ENCODE peak calls at places on chromosomes 7 and 10, in seven cellular contexts. One of them, this sample, is unnamed.

GRCh38 chr7:66060796-66061195 is 14.8 kb upstream of the ASL start:
- DNase-seq in GM12891: no peak
- DNase-seq in transverse colon: no peak
- DNase-seq in HCT116: no peak
- DNase-seq in Panc1: no peak
- DNase-seq in spleen: no peak
- DNase-seq in SK-N-SH: no peak
- DNase-seq in this sample: no peak

GRCh38 chr7:127485482-127485881 is 93.0 kb upstream of the ZNF800 start:
- DNase-seq in SK-N-SH: no peak
- DNase-seq in transverse colon: no peak
- DNase-seq in spleen: no peak
- DNase-seq in HCT116: no peak
- DNase-seq in Panc1: no peak
- DNase-seq in GM12891: no peak
- DNase-seq in this sample: no peak

GRCh38 chr10:116763440-116763839 is 21.1 kb upstream of the HSPA12A start:
- DNase-seq in SK-N-SH: no peak
- DNase-seq in Panc1: no peak
- DNase-seq in transverse colon: no peak
- DNase-seq in GM12891: no peak
- DNase-seq in spleen: peak
- DNase-seq in HCT116: no peak
- DNase-seq in this sample: no peak

GRCh38 chr7:133391220-133391619 is 138.3 kb downstream of the EXOC4 start:
- DNase-seq in spleen: no peak
- DNase-seq in HCT116: no peak
- DNase-seq in GM12891: no peak
- DNase-seq in transverse colon: no peak
- DNase-seq in Panc1: no peak
- DNase-seq in SK-N-SH: no peak
- DNase-seq in this sample: no peak

GRCh38 chr10:104045151-104046089 is 40.3 kb downstream of the COL17A1 start:
- DNase-seq in spleen: no peak
- DNase-seq in Panc1: peak
- DNase-seq in transverse colon: no peak
- DNase-seq in SK-N-SH: peak
- DNase-seq in HCT116: peak
- DNase-seq in GM12891: no peak
- DNase-seq in this sample: no peak

GRCh38 chr7:21066221-21066620 is 279.5 kb upstream of the SP8 start:
- DNase-seq in GM12891: no peak
- DNase-seq in Panc1: no peak
- DNase-seq in spleen: no peak
- DNase-seq in transverse colon: peak
- DNase-seq in HCT116: no peak
- DNase-seq in SK-N-SH: no peak
- DNase-seq in this sample: no peak

GRCh38 chr10:33965795-33966581 is 631.5 kb upstream of the NRP1 start:
- DNase-seq in GM12891: no peak
- DNase-seq in HCT116: no peak
- DNase-seq in Panc1: no peak
- DNase-seq in transverse colon: no peak
- DNase-seq in spleen: no peak
- DNase-seq in SK-N-SH: no peak
- DNase-seq in this sample: no peak

GRCh38 chr10:5283305-5284158 is 81.2 kb upstream of the UCN3 start:
- DNase-seq in transverse colon: peak
- DNase-seq in spleen: no peak
- DNase-seq in HCT116: peak
- DNase-seq in SK-N-SH: peak
- DNase-seq in Panc1: no peak
- DNase-seq in GM12891: no peak
- DNase-seq in this sample: peak

GRCh38 chr7:15916666-15917388 is 230.3 kb upstream of the MEOX2 start:
- DNase-seq in HCT116: no peak
- DNase-seq in transverse colon: no peak
- DNase-seq in Panc1: no peak
- DNase-seq in spleen: no peak
- DNase-seq in GM12891: no peak
- DNase-seq in SK-N-SH: no peak
- DNase-seq in this sample: no peak

GRCh38 chr10:13637303-13637856 is 50.6 kb downstream of the PRPF18 start:
- DNase-seq in Panc1: no peak
- DNase-seq in HCT116: no peak
- DNase-seq in spleen: no peak
- DNase-seq in GM12891: no peak
- DNase-seq in SK-N-SH: no peak
- DNase-seq in transverse colon: no peak
- DNase-seq in this sample: no peak

GRCh38 chr10:43645866-43646265 is 2.8 kb downstream of the ZNF32 start:
- DNase-seq in Panc1: no peak
- DNase-seq in SK-N-SH: no peak
- DNase-seq in HCT116: no peak
- DNase-seq in spleen: no peak
- DNase-seq in transverse colon: no peak
- DNase-seq in GM12891: no peak
- DNase-seq in this sample: no peak

GRCh38 chr7:132130497-132130896 is 445.8 kb downstream of the PLXNA4 start:
- DNase-seq in Panc1: no peak
- DNase-seq in HCT116: no peak
- DNase-seq in spleen: peak
- DNase-seq in SK-N-SH: no peak
- DNase-seq in transverse colon: no peak
- DNase-seq in GM12891: no peak
- DNase-seq in this sample: no peak

GRCh38 chr10:27446091-27446918 is 57.8 kb upstream of the RAB18 start:
- DNase-seq in Panc1: no peak
- DNase-seq in HCT116: peak
- DNase-seq in transverse colon: no peak
- DNase-seq in spleen: no peak
- DNase-seq in GM12891: no peak
- DNase-seq in SK-N-SH: peak
- DNase-seq in this sample: no peak

GRCh38 chr7:1253591-1254207 is 21.0 kb downstream of the UNCX start:
- DNase-seq in Panc1: no peak
- DNase-seq in GM12891: no peak
- DNase-seq in transverse colon: no peak
- DNase-seq in HCT116: no peak
- DNase-seq in SK-N-SH: no peak
- DNase-seq in spleen: no peak
- DNase-seq in this sample: no peak

GRCh38 chr7:159323359-159323758 is 178.7 kb upstream of the VIPR2 start:
- DNase-seq in Panc1: no peak
- DNase-seq in transverse colon: no peak
- DNase-seq in spleen: no peak
- DNase-seq in SK-N-SH: no peak
- DNase-seq in HCT116: no peak
- DNase-seq in GM12891: no peak
- DNase-seq in this sample: no peak

GRCh38 chr7:143379607-143380263 is 1.4 kb upstream of the ZYX start:
- DNase-seq in HCT116: peak
- DNase-seq in transverse colon: no peak
- DNase-seq in GM12891: no peak
- DNase-seq in spleen: no peak
- DNase-seq in SK-N-SH: peak
- DNase-seq in Panc1: no peak
- DNase-seq in this sample: no peak

GRCh38 chr10:33484787-33485186 is 150.3 kb upstream of the NRP1 start:
- DNase-seq in SK-N-SH: no peak
- DNase-seq in spleen: no peak
- DNase-seq in GM12891: no peak
- DNase-seq in HCT116: no peak
- DNase-seq in Panc1: no peak
- DNase-seq in transverse colon: no peak
- DNase-seq in this sample: no peak

GRCh38 chr7:139043823-139044812 is 8.3 kb upstream of the ZC3HAV1L start:
- DNase-seq in HCT116: no peak
- DNase-seq in spleen: no peak
- DNase-seq in transverse colon: peak
- DNase-seq in GM12891: no peak
- DNase-seq in Panc1: no peak
- DNase-seq in SK-N-SH: no peak
- DNase-seq in this sample: no peak
- TF ChIP-seq POLR2AphosphoS5 in HCT116: no peak
- TF ChIP-seq POLR2AphosphoS5 in spleen: no peak
- TF ChIP-seq POLR2AphosphoS5 in transverse colon: no peak
- TF ChIP-seq POLR2AphosphoS5 in GM12891: no peak
- TF ChIP-seq POLR2AphosphoS5 in Panc1: no peak
- TF ChIP-seq POLR2AphosphoS5 in SK-N-SH: no peak
- TF ChIP-seq POLR2AphosphoS5 in this sample: no peak

GRCh38 chr7:98826400-98826799 is 43.4 kb downstream of the TMEM130 start:
- DNase-seq in GM12891: no peak
- DNase-seq in HCT116: no peak
- DNase-seq in spleen: no peak
- DNase-seq in SK-N-SH: no peak
- DNase-seq in Panc1: no peak
- DNase-seq in transverse colon: no peak
- DNase-seq in this sample: no peak

GRCh38 chr7:98828368-98828767 is 41.4 kb downstream of the TMEM130 start:
- DNase-seq in HCT116: no peak
- DNase-seq in GM12891: no peak
- DNase-seq in SK-N-SH: no peak
- DNase-seq in Panc1: no peak
- DNase-seq in transverse colon: no peak
- DNase-seq in spleen: no peak
- DNase-seq in this sample: no peak

GRCh38 chr7:98823226-98823625 is 46.6 kb downstream of the TMEM130 start:
- DNase-seq in spleen: no peak
- DNase-seq in Panc1: no peak
- DNase-seq in SK-N-SH: no peak
- DNase-seq in GM12891: no peak
- DNase-seq in HCT116: no peak
- DNase-seq in transverse colon: no peak
- DNase-seq in this sample: no peak

GRCh38 chr7:98827258-98827657 is 42.6 kb downstream of the TMEM130 start:
- DNase-seq in SK-N-SH: no peak
- DNase-seq in HCT116: no peak
- DNase-seq in GM12891: no peak
- DNase-seq in spleen: no peak
- DNase-seq in transverse colon: no peak
- DNase-seq in Panc1: no peak
- DNase-seq in this sample: no peak

DNA sequence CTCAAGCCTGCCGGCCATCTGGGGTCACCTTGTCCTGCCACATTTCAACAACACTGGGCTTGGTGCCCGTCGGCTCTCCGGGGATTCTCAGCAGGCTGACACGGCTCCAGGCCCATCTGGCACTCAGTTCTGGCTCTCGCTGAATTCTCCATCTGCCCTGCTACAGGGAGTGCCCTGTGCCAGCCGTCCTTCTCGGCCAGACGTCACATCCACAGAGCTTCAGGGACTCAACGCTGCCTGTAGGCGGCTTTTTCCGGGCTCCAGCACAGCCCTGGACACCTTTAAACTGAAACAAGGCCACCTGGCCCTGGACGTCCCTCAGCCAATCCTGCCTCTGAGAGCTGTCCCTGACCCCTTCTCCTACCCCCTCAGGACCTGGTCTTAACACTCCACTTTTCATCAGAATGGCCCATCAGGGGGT is 43.0 kb downstream of the TMEM130 start:
- DNase-seq in spleen: no peak
- DNase-seq in HCT116: no peak
- DNase-seq in GM12891: no peak
- DNase-seq in Panc1: no peak
- DNase-seq in transverse colon: no peak
- DNase-seq in SK-N-SH: peak
- DNase-seq in this sample: peak
- TF ChIP-seq POLR2AphosphoS5 in spleen: no peak
- TF ChIP-seq POLR2AphosphoS5 in HCT116: no peak
- TF ChIP-seq POLR2AphosphoS5 in GM12891: no peak
- TF ChIP-seq POLR2AphosphoS5 in Panc1: no peak
- TF ChIP-seq POLR2AphosphoS5 in transverse colon: no peak
- TF ChIP-seq POLR2AphosphoS5 in SK-N-SH: no peak
- TF ChIP-seq POLR2AphosphoS5 in this sample: no peak

DNA sequence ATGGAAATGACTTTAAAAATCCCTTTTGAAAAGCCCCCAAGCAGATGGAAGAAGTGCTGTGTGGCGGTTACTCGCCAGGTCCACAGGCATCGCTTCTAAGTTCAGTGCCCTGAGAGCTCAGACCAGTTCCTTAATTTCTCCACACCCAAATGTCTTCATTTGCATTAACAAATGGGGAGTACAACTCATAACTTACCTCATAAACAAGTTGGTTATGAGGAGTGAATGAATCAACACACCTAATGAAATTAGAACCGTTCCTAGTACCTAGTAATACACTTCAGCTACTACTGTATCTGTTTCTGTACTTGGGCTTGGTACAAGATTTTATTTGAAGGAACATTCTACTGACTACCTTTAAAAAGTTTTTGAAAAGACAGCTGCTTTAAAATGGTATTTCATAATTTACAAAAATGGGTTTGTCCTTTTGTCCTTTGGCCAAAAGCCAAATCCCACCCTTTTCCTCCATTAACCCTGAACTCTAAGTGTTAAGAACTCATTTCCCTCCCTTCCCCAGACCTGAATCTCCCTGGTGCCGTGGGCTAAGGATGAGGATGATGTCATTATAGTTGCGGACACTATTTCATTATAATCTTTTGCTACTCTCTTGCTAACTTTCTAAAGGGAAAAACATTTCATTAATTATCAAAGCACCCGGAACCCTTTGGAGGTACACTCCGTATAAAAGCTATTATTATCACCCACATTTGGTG is 221.5 kb upstream of the CELF2 start:
- DNase-seq in HCT116: no peak
- DNase-seq in transverse colon: no peak
- DNase-seq in GM12891: no peak
- DNase-seq in spleen: no peak
- DNase-seq in Panc1: no peak
- DNase-seq in SK-N-SH: no peak
- DNase-seq in this sample: no peak
- TF ChIP-seq POLR2AphosphoS5 in HCT116: no peak
- TF ChIP-seq POLR2AphosphoS5 in transverse colon: no peak
- TF ChIP-seq POLR2AphosphoS5 in GM12891: no peak
- TF ChIP-seq POLR2AphosphoS5 in spleen: no peak
- TF ChIP-seq POLR2AphosphoS5 in Panc1: no peak
- TF ChIP-seq POLR2AphosphoS5 in SK-N-SH: no peak
- TF ChIP-seq POLR2AphosphoS5 in this sample: no peak

DNA sequence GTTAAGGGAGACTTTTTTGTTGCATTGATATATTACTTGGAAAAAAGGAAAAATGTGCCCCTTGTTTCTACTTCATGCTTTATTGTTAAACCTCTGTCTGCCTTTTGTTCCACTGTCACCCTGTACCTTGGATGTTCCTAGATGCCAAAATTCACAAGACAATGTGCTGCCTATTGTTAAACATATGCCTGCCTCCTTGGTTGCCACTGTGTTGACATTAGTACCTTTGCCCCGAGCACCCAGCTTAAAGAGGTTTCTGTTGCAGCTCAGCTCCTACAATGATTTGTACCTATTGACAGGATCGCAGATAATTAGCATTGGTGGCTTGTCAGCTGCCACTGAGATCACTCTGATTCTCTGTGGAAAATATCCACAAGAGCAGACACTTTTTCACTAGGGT is 188.0 kb downstream of the KCND2 start:
- DNase-seq in HCT116: no peak
- DNase-seq in transverse colon: no peak
- DNase-seq in GM12891: no peak
- DNase-seq in spleen: no peak
- DNase-seq in SK-N-SH: no peak
- DNase-seq in Panc1: no peak
- DNase-seq in this sample: no peak
- TF ChIP-seq POLR2AphosphoS5 in HCT116: no peak
- TF ChIP-seq POLR2AphosphoS5 in transverse colon: no peak
- TF ChIP-seq POLR2AphosphoS5 in GM12891: no peak
- TF ChIP-seq POLR2AphosphoS5 in spleen: no peak
- TF ChIP-seq POLR2AphosphoS5 in SK-N-SH: no peak
- TF ChIP-seq POLR2AphosphoS5 in Panc1: no peak
- TF ChIP-seq POLR2AphosphoS5 in this sample: no peak

This sample was measured in prostate gland.